ENCODE peak calls at places on chromosomes 11 and 22, in ten cellular contexts. V, E, H, M, D, R, G, J, Z and K are unnamed samples.

GRCh38 chr22:28014141-28015055 is 95.3 kb upstream of the PITPNB start:
- DNase-seq in V (no peak), E (no peak), H (no peak), M (no peak), D (no peak), R (no peak), G (no peak), J (peak), Z (no peak), K (no peak)

GRCh38 chr11:74135516-74135840 is 35.3 kb downstream of the C2CD3 start:
- DNase-seq in V (no peak), E (no peak), H (no peak), M (no peak), D (no peak), R (no peak), G (no peak), J (no peak), Z (no peak), K (no peak)

GRCh38 chr11:113681711-113682410 is 24.2 kb downstream of the TMPRSS5 start:
- DNase-seq in V (peak), E (no peak), H (no peak), M (no peak), D (no peak), R (no peak), G (no peak), J (no peak), Z (no peak), K (no peak)

GRCh38 chr11:281486-282161 is 3.4 kb downstream of the NLRP6 start:
- DNase-seq in V (no peak), E (no peak), H (no peak), M (no peak), D (no peak), R (no peak), G (no peak), J (no peak), Z (no peak), K (no peak)

GRCh38 chr11:43327987-43328386 is 16.2 kb downstream of the API5 start:
- DNase-seq in V (peak), E (no peak), H (no peak), M (no peak), D (no peak), R (no peak), G (peak), J (no peak), Z (no peak), K (no peak)

GRCh38 chr11:70076461-70076931 is 1.6 kb upstream of the ANO1 start:
- DNase-seq in V (no peak), E (no peak), H (no peak), M (no peak), D (no peak), R (no peak), G (no peak), J (no peak), Z (no peak), K (no peak)

GRCh38 chr11:118565062-118565461 is 669 bp downstream of the IFT46 start:
- DNase-seq in V (peak), E (no peak), H (no peak), M (no peak), D (no peak), R (no peak), G (no peak), J (peak), Z (no peak), K (no peak)

GRCh38 chr11:12721816-12722604 is 47.8 kb downstream of the TEAD1 start:
- DNase-seq in V (no peak), E (no peak), H (no peak), M (no peak), D (no peak), R (no peak), G (no peak), J (no peak), Z (no peak), K (no peak)

GRCh38 chr11:124892750-124893454 is 4.8 kb downstream of the ROBO4 start:
- DNase-seq in V (no peak), E (peak), H (no peak), M (no peak), D (peak), R (no peak), G (no peak), J (no peak), Z (no peak), K (no peak)

GRCh38 chr22:31138126-31138525 is 2.2 kb downstream of the PLA2G3 start:
- DNase-seq in V (no peak), E (no peak), H (no peak), M (no peak), D (no peak), R (no peak), G (no peak), J (no peak), Z (no peak), K (no peak)

GRCh38 chr22:31139066-31139465 is 1.2 kb downstream of the PLA2G3 start:
- DNase-seq in V (no peak), E (no peak), H (no peak), M (no peak), D (no peak), R (no peak), G (no peak), J (no peak), Z (no peak), K (no peak)

GRCh38 chr22:31141551-31141950 is 1.2 kb upstream of the PLA2G3 start:
- DNase-seq in V (no peak), E (no peak), H (no peak), M (no peak), D (no peak), R (no peak), G (no peak), J (no peak), Z (no peak), K (no peak)

GRCh38 chr22:31140746-31141145 is 438 bp upstream of the PLA2G3 start:
- DNase-seq in V (no peak), E (no peak), H (no peak), M (no peak), D (no peak), R (no peak), G (no peak), J (no peak), Z (peak), K (no peak)

GRCh38 chr22:31139866-31140716 is at the start of gene PLA2G3:
- DNase-seq in V (peak), E (no peak), H (no peak), M (no peak), D (no peak), R (no peak), G (peak), J (no peak), Z (peak), K (no peak)
- TF ChIP-seq CTCF in V (peak), E (no peak), H (no peak), M (no peak), D (no peak), R (no peak), G (peak), J (no peak), Z (no peak), K (no peak)

DNA sequence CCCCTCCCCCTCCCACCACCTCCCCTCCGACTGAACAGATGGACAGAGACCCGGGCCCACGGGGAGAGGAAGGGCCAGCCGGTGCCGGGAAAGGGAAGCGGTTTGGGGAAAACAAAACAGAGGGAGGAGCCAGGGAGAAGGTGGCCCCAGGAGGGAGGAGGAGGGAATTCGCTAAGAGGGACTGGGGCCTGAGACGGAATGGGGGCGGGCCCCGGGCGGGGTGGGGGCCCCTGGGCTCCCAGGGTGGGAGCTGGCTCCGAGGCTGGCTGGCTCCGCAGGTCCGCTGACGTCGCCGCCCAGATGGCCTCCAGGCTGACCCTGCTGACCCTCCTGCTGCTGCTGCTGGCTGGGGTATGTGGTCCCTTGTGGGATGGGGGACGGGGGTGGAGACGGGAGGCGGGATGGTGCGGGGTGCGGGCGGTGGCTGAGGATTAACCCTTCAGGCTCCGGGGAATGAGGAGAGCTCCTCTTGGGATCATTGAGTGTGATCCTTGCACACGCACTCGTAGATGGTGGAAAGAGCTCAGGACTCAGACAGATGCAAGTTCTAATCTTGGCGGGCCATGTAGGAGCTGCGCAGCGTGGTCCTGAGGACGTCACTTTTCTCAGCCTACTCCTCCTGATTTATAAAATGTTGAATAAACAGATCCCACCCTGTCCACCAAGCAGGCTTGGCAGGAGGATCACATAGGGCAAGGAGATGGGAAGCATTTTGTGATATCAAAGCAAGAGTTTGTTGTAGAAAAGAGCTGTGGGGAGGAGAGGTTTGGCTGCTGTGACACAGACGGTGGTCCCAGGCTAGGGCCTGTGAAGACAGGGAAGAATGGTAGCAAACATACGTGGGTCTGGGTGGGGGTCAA is 716 bp downstream of the SERPING1 start:
- DNase-seq in V (peak), E (peak), H (no peak), M (no peak), D (no peak), R (no peak), G (peak), J (peak), Z (peak), K (peak)
- H3K4me3 ChIP-seq in V (peak), E (peak), H (no peak), M (peak), D (peak), R (no peak), G (peak), J (peak), Z (peak), K (peak)

GRCh38 chr11:108666373-108666772 is 1.5 kb downstream of the DDX10 start:
- DNase-seq in V (no peak), E (no peak), H (no peak), M (no peak), D (no peak), R (no peak), G (no peak), J (no peak), Z (no peak), K (no peak)

GRCh38 chr11:108663154-108663877 is 1.6 kb upstream of the DDX10 start:
- DNase-seq in V (no peak), E (no peak), H (peak), M (no peak), D (no peak), R (peak), G (no peak), J (no peak), Z (no peak), K (no peak)

GRCh38 chr11:108662700-108663099 is 2.2 kb upstream of the DDX10 start:
- DNase-seq in V (no peak), E (no peak), H (no peak), M (no peak), D (no peak), R (no peak), G (no peak), J (no peak), Z (no peak), K (no peak)

GRCh38 chr11:108664241-108664640 is 628 bp upstream of the DDX10 start:
- DNase-seq in V (no peak), E (no peak), H (no peak), M (no peak), D (no peak), R (no peak), G (no peak), J (no peak), Z (no peak), K (no peak)

GRCh38 chr11:108664730-108665525 is at the start of gene DDX10:
- DNase-seq in V (peak), E (peak), H (peak), M (peak), D (peak), R (peak), G (peak), J (peak), Z (peak), K (peak)
- TF ChIP-seq CTCF in V (peak), E (no peak), H (peak), M (no peak), D (no peak), R (no peak), G (peak), J (peak), Z (no peak), K (peak)

GRCh38 chr11:35214792-35215193 is 75.8 kb downstream of the CD44 start:
- DNase-seq in V (peak), E (no peak), H (no peak), M (peak), D (no peak), R (no peak), G (peak), J (no peak), Z (no peak), K (no peak)

GRCh38 chr11:35216962-35217667 is 78.1 kb downstream of the CD44 start:
- DNase-seq in V (no peak), E (no peak), H (no peak), M (no peak), D (peak), R (no peak), G (no peak), J (no peak), Z (no peak), K (peak)

GRCh38 chr11:35223429-35223828 is 84.5 kb downstream of the CD44 start:
- DNase-seq in V (peak), E (no peak), H (no peak), M (no peak), D (no peak), R (no peak), G (peak), J (no peak), Z (no peak), K (no peak)

GRCh38 chr11:35215945-35216344 is 77.0 kb downstream of the CD44 start:
- DNase-seq in V (no peak), E (no peak), H (no peak), M (no peak), D (no peak), R (no peak), G (no peak), J (no peak), Z (no peak), K (no peak)

DNA sequence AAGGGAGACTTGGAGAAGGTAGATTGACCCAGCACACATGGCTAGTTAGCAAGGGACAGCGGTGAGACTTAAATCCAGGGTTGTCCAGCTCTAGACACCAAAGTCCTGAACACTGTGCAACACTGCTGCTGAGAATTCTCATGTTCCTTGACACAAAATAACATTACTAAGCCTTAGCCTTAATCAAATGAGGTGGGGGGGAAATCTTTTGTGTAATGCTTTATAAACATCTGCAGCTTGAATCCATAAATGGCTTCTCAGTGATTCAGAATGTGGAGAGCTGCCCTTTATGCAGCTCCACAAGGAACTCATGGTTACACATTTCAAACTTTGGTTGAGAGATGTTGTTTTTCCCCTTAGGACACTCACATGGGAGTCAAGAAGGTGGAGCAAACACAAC is 80.0 kb downstream of the CD44 start:
- DNase-seq in V (peak), E (no peak), H (no peak), M (no peak), D (no peak), R (no peak), G (peak), J (no peak), Z (no peak), K (no peak)
- H3K4me3 ChIP-seq in V (no peak), E (no peak), H (no peak), M (no peak), D (no peak), R (no peak), G (no peak), J (no peak), Z (no peak), K (no peak)

GRCh38 chr22:17370766-17371181 is 1.5 kb downstream of the CECR2 start:
- DNase-seq in V (no peak), E (no peak), H (no peak), M (no peak), D (no peak), R (no peak), G (no peak), J (no peak), Z (no peak), K (no peak)

GRCh38 chr22:17370036-17370765 is 941 bp downstream of the CECR2 start:
- DNase-seq in V (no peak), E (no peak), H (peak), M (no peak), D (no peak), R (no peak), G (no peak), J (peak), Z (no peak), K (peak)

GRCh38 chr22:17368144-17368726 is 1.0 kb upstream of the CECR2 start:
- DNase-seq in V (no peak), E (no peak), H (no peak), M (no peak), D (no peak), R (no peak), G (no peak), J (no peak), Z (no peak), K (no peak)

GRCh38 chr22:17368727-17369552 is at the start of gene CECR2:
- DNase-seq in V (no peak), E (peak), H (peak), M (peak), D (no peak), R (peak), G (no peak), J (peak), Z (peak), K (peak)

DNA sequence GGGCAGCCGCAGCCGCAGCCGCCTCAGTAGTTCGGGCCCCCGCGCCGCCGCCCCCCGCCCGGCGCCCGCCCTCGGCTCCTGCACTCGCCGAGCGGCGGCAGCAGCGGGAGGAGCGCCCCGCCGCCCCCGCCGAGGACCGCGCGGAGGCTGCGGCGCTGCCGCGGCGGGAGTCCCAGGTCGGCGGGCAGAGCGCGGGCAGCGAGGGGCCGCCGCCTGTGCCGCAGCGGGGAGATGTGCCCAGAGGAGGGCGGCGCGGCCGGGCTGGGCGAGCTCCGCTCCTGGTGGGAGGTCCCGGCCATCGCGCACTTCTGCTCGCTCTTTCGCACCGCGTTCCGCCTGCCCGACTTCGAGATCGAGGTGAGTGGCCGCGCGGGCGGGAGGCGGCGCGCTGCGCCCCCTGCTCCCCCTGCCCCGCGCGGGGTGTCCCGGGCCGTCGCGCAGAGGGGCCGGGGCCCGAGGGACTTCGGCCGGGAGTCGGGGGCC is 334 bp downstream of the CECR2 start:
- DNase-seq in V (no peak), E (no peak), H (peak), M (no peak), D (no peak), R (peak), G (no peak), J (peak), Z (no peak), K (peak)
- TF ChIP-seq CTCF in V (no peak), E (no peak), H (no peak), M (no peak), D (no peak), R (no peak), G (no peak), J (no peak), Z (no peak), K (no peak)

DNA sequence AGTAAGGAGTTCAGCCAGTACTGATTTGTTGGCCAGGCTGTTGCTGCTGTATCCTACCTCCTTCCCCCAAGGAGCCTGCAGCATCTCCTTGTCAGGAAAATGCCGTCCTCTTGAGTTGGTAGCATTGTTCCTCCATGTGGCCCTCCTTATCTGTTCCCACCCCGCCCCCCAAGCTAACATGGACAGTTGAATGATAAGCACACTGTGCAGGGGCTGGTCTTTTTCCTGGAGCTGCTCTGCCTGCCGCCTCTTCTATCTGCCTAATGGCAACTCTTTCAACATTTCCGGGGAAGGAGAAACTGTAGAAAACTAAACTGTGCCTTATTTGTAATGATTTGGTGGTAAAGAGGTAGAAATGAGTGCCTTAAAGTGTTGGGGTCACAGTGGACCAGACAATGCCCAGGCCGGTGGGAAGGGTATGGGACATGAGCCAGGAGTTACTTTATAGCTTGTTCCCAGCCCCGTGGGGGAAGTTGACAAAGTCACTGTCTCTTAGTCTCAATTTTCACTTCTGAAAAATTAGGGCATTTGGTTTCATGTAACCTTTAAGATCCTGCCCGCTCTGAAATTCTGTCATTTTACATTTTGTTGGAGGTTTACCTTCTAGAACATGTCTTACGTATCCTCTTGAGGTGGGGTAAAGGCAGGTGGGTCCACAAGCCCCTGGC is 4.5 kb downstream of the FAM118A start:
- DNase-seq in V (no peak), E (no peak), H (no peak), M (no peak), D (peak), R (no peak), G (no peak), J (no peak), Z (no peak), K (no peak)
- H3K4me3 ChIP-seq in V (no peak), E (no peak), H (no peak), M (no peak), D (no peak), R (no peak), G (no peak), J (no peak), Z (no peak), K (no peak)

GRCh38 chr22:30649430-30650007 is 13.9 kb downstream of the SLC35E4 start:
- DNase-seq in V (peak), E (no peak), H (peak), M (peak), D (peak), R (no peak), G (peak), J (peak), Z (peak), K (peak)
- TF ChIP-seq CTCF in V (peak), E (no peak), H (peak), M (peak), D (no peak), R (no peak), G (no peak), J (no peak), Z (no peak), K (no peak)

GRCh38 chr22:41801886-41802285 is 1.4 kb downstream of the CCDC134 start:
- DNase-seq in V (no peak), E (no peak), H (no peak), M (no peak), D (no peak), R (no peak), G (no peak), J (no peak), Z (no peak), K (no peak)
- H3K4me3 ChIP-seq in V (no peak), E (no peak), H (peak), M (peak), D (peak), R (peak), G (no peak), J (peak), Z (no peak), K (no peak)